ENCODE peak calls at places on chromosome 14, in five cellular contexts. V is GM13977, C is GM23338, Y is fibroblast of the aortic adventitia, S is heart left ventricle. W is an unnamed sample.

GRCh38 chr14:35333797-35334743 is 41.9 kb downstream of the PSMA6 start:
- DNase-seq in V (peak), C (no peak), Y (no peak), S (no peak), W (peak)

GRCh38 chr14:62283837-62284236 is 521.6 kb downstream of the SNAPC1 start:
- DNase-seq in V (no peak), C (no peak), Y (no peak), S (no peak), W (no peak)

GRCh38 chr14:33509927-33510535 is 440.8 kb downstream of the EGLN3 start:
- DNase-seq in V (no peak), C (no peak), Y (peak), S (no peak), W (no peak)

GRCh38 chr14:100072783-100073346 is 7.6 kb downstream of the EVL start:
- DNase-seq in V (no peak), C (peak), Y (no peak), S (no peak), W (peak)

GRCh38 chr14:91420686-91421085 is 3.1 kb upstream of the CCDC88C start:
- DNase-seq in V (no peak), C (no peak), Y (no peak), S (no peak), W (no peak)

GRCh38 chr14:36070056-36071043 is 106.2 kb downstream of the PTCSC3 start:
- DNase-seq in V (peak), C (peak), Y (peak), S (peak), W (peak)

GRCh38 chr14:85764809-85765208 is 234.9 kb downstream of the FLRT2 start:
- DNase-seq in V (no peak), C (no peak), Y (peak), S (no peak), W (no peak)

GRCh38 chr14:70789961-70790360 is 19.4 kb downstream of the MAP3K9 start:
- DNase-seq in V (no peak), C (no peak), Y (no peak), S (no peak), W (no peak)

GRCh38 chr14:31261859-31262739 is 54.5 kb upstream of the HECTD1 start:
- DNase-seq in V (no peak), C (no peak), Y (peak), S (no peak), W (no peak)

GRCh38 chr14:70702154-70702553 is 60.4 kb downstream of the TTC9 start:
- DNase-seq in V (no peak), C (no peak), Y (no peak), S (no peak), W (no peak)

GRCh38 chr14:30935445-30935844 is 61.1 kb downstream of the COCH start:
- DNase-seq in V (no peak), C (no peak), Y (no peak), S (no peak), W (no peak)

GRCh38 chr14:23112359-23113178 is 6.5 kb downstream of the CEBPE start:
- DNase-seq in V (no peak), C (no peak), Y (peak), S (no peak), W (peak)

GRCh38 chr14:91038439-91038838 is 22.0 kb downstream of the RPS6KA5 start:
- DNase-seq in V (no peak), C (no peak), Y (peak), S (no peak), W (no peak)

GRCh38 chr14:81450100-81450531 is 50.0 kb upstream of the STON2 start:
- DNase-seq in V (no peak), C (peak), Y (peak), S (peak), W (no peak)

GRCh38 chr14:103522649-103523582 is at the start of gene CKB:
- DNase-seq in V (peak), C (peak), Y (peak), S (peak), W (peak)

GRCh38 chr14:87002831-87003230 is 990.2 kb downstream of the GALC start:
- DNase-seq in V (no peak), C (no peak), Y (peak), S (no peak), W (no peak)

GRCh38 chr14:78617735-78618134 is 447.6 kb downstream of the NRXN3 start:
- DNase-seq in V (no peak), C (no peak), Y (no peak), S (no peak), W (no peak)

GRCh38 chr14:71933026-71933587 is 878 bp downstream of the RGS6 start:
- DNase-seq in V (peak), C (peak), Y (no peak), S (no peak), W (no peak)

GRCh38 chr14:54593860-54594259 is 26.9 kb downstream of the SAMD4A start:
- DNase-seq in V (no peak), C (no peak), Y (peak), S (no peak), W (no peak)

GRCh38 chr14:55274760-55275159 is 3.5 kb downstream of the FBXO34 start:
- DNase-seq in V (no peak), C (no peak), Y (peak), S (no peak), W (no peak)

GRCh38 chr14:105351920-105352871 is 37.6 kb downstream of the PACS2 start:
- DNase-seq in V (peak), C (peak), Y (peak), S (peak), W (peak)

GRCh38 chr14:54784657-54785056 is 118.0 kb downstream of the GCH1 start:
- DNase-seq in V (no peak), C (no peak), Y (no peak), S (peak), W (no peak)

GRCh38 chr14:98692832-98693231 is 579.2 kb downstream of the BCL11B start:
- DNase-seq in V (no peak), C (no peak), Y (no peak), S (no peak), W (no peak)

GRCh38 chr14:63777024-63777423 is 49.2 kb upstream of the SGPP1 start:
- DNase-seq in V (no peak), C (no peak), Y (peak), S (no peak), W (no peak)

GRCh38 chr14:59177229-59177628 is 11.2 kb upstream of the DAAM1 start:
- DNase-seq in V (no peak), C (peak), Y (no peak), S (no peak), W (no peak)

GRCh38 chr14:84770030-84770429 is 759.9 kb upstream of the FLRT2 start:
- DNase-seq in V (no peak), C (no peak), Y (no peak), S (no peak), W (no peak)

GRCh38 chr14:105093426-105094192 is 28.4 kb upstream of the GPR132 start:
- DNase-seq in V (peak), C (peak), Y (peak), S (peak), W (peak)

GRCh38 chr14:23294346-23294733 is 8.3 kb downstream of the PPP1R3E start:
- DNase-seq in V (no peak), C (peak), Y (no peak), S (no peak), W (no peak)

DNA sequence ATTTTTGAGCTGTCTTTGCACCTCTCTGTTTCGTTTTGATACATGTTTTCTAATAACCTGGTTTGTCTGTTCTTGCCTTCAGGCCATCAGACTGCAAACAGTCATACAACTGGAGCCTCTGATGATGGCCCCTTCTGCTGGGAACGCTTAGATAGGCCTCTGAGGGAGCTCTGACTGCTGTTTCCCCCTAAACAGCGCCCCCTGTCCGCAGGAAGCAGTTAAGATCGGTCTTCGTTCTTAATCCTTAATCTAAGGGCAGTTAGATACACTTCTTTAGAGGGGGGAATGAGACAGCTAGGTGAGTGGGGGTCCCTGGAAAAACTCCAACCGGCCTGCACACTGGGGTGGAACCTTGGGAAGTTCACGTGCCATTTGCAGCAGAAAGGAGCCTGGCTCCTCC is 1338.8 kb upstream of the SEL1L start:
- DNase-seq in V (no peak), C (peak), Y (no peak), S (no peak), W (no peak)
- TF ChIP-seq CTCF in V (peak), C (peak), Y (no peak), S (no peak), W (no peak)

DNA sequence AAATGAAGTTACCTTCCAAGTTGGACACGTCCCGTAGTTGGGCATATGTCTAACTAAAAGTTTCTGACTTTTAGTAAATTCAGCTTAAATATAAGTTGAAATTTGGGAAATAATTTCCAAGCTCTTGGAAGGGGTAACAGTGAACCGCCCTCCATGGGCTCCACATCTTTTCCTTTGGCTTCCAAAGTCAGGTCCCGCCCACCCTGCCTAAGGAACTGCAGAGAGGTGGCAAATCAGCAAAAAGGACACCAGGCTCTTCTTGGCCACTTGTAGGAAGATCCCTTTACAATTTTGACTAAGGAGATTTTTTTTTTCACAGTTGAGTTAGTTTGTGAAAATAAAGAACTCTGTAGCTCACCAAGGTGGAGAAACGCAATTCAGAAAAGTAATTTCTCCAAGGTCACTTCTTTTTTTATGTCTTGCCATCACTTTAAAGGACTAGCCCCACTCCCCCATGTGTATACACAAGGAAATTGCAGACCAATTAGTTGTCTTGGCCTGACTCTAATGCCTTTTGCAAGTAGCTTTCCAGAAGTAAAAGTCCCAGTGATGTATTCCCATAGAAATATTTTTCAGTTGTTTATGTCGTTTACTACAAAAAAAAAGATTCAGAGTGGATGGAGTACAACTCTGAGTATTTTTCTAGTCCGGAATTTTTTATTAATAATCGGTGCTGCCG is 181.2 kb downstream of the PELI2 start:
- DNase-seq in V (no peak), C (peak), Y (no peak), S (no peak), W (no peak)
- TF ChIP-seq CTCF in V (no peak), C (peak), Y (no peak), S (no peak), W (no peak)

DNA sequence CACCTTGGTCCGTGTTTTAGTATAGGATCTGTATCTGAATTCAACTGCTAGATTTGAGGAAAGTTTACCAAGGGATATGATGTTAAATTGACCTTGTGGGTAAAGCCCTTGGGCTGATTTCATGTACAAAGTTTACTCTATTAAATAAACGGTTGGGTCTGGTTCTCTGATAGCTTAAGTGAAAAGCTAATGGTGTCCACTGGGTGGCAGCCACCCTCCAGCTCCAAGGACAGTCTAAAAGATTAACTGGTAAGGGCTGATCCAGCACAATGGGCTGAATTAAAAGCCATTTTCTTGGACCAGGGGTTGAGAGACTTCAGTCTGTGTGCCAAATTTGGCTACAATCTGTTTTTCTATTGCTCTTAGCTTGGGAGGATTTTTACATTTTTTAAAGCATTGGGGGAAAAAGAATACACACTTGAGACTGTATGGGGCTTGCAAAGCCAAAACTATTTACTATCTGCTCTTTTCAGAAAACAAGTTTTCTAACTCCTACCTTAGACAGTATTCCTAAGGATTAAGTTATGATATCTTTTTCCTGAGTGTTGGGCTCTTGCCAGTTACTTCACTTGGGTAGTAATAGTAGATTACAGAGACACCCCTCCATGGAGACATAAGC is 116.5 kb downstream of the GPHN start:
- DNase-seq in V (peak), C (peak), Y (peak), S (peak), W (peak)
- TF ChIP-seq CTCF in V (peak), C (peak), Y (peak), S (peak), W (peak)

DNA sequence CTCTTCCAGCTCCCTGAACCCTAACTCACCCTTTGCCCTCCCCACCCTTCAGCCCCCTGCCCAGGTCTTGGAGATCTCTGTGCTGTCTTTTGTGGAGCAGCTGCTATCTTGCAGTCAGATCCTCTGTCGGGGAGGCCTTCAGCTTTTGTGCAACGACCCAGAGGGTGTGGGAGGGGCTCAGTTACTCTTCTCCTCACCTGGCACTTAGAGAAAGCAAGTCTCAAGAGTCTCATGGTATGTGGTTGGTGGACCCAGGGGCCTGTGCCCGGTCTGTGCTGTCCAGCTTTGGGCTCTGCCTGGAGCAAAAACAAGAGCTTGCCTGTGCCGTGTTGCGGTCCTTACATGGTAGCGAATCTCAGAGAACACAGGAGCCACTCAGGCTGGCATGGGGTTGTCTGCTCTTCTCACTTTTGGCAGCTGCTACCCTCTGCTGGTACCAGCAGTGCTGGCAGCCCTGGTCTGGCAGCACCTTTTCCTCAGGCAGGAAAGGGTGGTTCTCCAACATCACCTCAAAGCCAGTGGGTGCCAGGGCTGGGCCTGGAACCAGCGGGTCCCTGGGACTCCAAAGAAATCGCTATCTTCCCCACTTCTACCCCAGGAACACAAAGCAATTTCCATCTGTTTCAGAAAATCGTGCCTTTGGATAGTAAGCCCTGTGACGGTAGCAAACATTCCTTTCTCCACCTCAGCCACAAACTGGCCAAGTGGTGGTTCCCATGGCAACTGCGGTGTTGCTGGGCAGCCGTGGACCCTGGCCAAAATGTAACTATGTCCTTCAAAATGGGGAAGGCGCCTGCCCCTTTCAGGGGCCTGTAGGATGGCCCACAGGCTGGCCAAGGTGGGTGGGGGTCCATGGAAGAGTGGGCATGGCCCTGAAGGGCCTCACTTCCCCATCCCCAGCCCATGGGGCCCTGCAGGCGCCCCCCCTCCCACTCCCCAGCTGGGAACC is 90.0 kb downstream of the RIN3 start:
- DNase-seq in V (no peak), C (peak), Y (peak), S (no peak), W (no peak)
- TF ChIP-seq CTCF in V (peak), C (peak), Y (peak), S (peak), W (no peak)